ENCODE peak calls at places on chromosome 22, in nine cellular contexts. One of them, this sample, is unnamed.

GRCh38 chr22:25172153-25172552 is 27.5 kb upstream of the CRYBB3 start:
- DNase-seq in adrenal gland: no peak
- DNase-seq in GM12878: no peak
- DNase-seq in Peyer's patch: no peak
- DNase-seq in esophagus squamous epithelium: no peak
- DNase-seq in spleen: no peak
- DNase-seq in thyroid gland: peak
- DNase-seq in NB4: peak
- DNase-seq in HCT116: peak
- DNase-seq in this sample: peak

GRCh38 chr22:46023558-46023981 is 46.6 kb upstream of the WNT7B start:
- DNase-seq in adrenal gland: peak
- DNase-seq in GM12878: no peak
- DNase-seq in Peyer's patch: no peak
- DNase-seq in esophagus squamous epithelium: no peak
- DNase-seq in spleen: peak
- DNase-seq in thyroid gland: no peak
- DNase-seq in NB4: no peak
- DNase-seq in HCT116: no peak
- DNase-seq in this sample: peak

GRCh38 chr22:43829904-43830851 is 18.1 kb upstream of the EFCAB6 start:
- DNase-seq in adrenal gland: no peak
- DNase-seq in GM12878: no peak
- DNase-seq in Peyer's patch: no peak
- DNase-seq in esophagus squamous epithelium: no peak
- DNase-seq in spleen: peak
- DNase-seq in thyroid gland: peak
- DNase-seq in NB4: no peak
- DNase-seq in HCT116: no peak
- DNase-seq in this sample: no peak

GRCh38 chr22:45475876-45476514 is 26.7 kb upstream of the FBLN1 start:
- DNase-seq in adrenal gland: no peak
- DNase-seq in GM12878: no peak
- DNase-seq in Peyer's patch: no peak
- DNase-seq in esophagus squamous epithelium: no peak
- DNase-seq in spleen: peak
- DNase-seq in thyroid gland: no peak
- DNase-seq in NB4: peak
- DNase-seq in HCT116: no peak
- DNase-seq in this sample: no peak

GRCh38 chr22:30705710-30706651 is 11.3 kb downstream of the OSBP2 start:
- DNase-seq in adrenal gland: peak
- DNase-seq in GM12878: peak
- DNase-seq in Peyer's patch: no peak
- DNase-seq in esophagus squamous epithelium: no peak
- DNase-seq in spleen: peak
- DNase-seq in thyroid gland: no peak
- DNase-seq in NB4: peak
- DNase-seq in HCT116: peak
- DNase-seq in this sample: peak

GRCh38 chr22:19540394-19540793 is 16.2 kb upstream of the CLDN5 start:
- DNase-seq in adrenal gland: no peak
- DNase-seq in GM12878: no peak
- DNase-seq in Peyer's patch: no peak
- DNase-seq in esophagus squamous epithelium: no peak
- DNase-seq in spleen: no peak
- DNase-seq in thyroid gland: no peak
- DNase-seq in NB4: no peak
- DNase-seq in HCT116: no peak
- DNase-seq in this sample: no peak

GRCh38 chr22:22822106-22822505 is 65.5 kb upstream of the IGLL5 start:
- DNase-seq in adrenal gland: no peak
- DNase-seq in GM12878: no peak
- DNase-seq in Peyer's patch: no peak
- DNase-seq in esophagus squamous epithelium: no peak
- DNase-seq in spleen: peak
- DNase-seq in thyroid gland: no peak
- DNase-seq in NB4: no peak
- DNase-seq in HCT116: no peak
- DNase-seq in this sample: no peak

GRCh38 chr22:43666511-43666910 is 145.6 kb downstream of the EFCAB6 start:
- DNase-seq in adrenal gland: no peak
- DNase-seq in GM12878: no peak
- DNase-seq in Peyer's patch: no peak
- DNase-seq in esophagus squamous epithelium: no peak
- DNase-seq in spleen: no peak
- DNase-seq in thyroid gland: no peak
- DNase-seq in NB4: no peak
- DNase-seq in HCT116: no peak
- DNase-seq in this sample: no peak

GRCh38 chr22:22125579-22126468 is 118.8 kb upstream of the VPREB1 start:
- DNase-seq in adrenal gland: no peak
- DNase-seq in GM12878: no peak
- DNase-seq in Peyer's patch: no peak
- DNase-seq in esophagus squamous epithelium: no peak
- DNase-seq in spleen: no peak
- DNase-seq in thyroid gland: no peak
- DNase-seq in NB4: no peak
- DNase-seq in HCT116: no peak
- DNase-seq in this sample: no peak

GRCh38 chr22:29797351-29797750 is 30.2 kb downstream of the UQCR10 start:
- DNase-seq in adrenal gland: no peak
- DNase-seq in GM12878: peak
- DNase-seq in Peyer's patch: no peak
- DNase-seq in esophagus squamous epithelium: no peak
- DNase-seq in spleen: no peak
- DNase-seq in thyroid gland: no peak
- DNase-seq in NB4: peak
- DNase-seq in HCT116: no peak
- DNase-seq in this sample: no peak

GRCh38 chr22:30541979-30542810 is 4.3 kb downstream of the SEC14L6 start:
- DNase-seq in adrenal gland: peak
- DNase-seq in GM12878: no peak
- DNase-seq in Peyer's patch: no peak
- DNase-seq in esophagus squamous epithelium: no peak
- DNase-seq in spleen: no peak
- DNase-seq in thyroid gland: peak
- DNase-seq in NB4: no peak
- DNase-seq in HCT116: no peak
- DNase-seq in this sample: no peak

GRCh38 chr22:42317691-42318547 is 47.5 kb upstream of the TCF20 start:
- DNase-seq in adrenal gland: no peak
- DNase-seq in GM12878: no peak
- DNase-seq in Peyer's patch: no peak
- DNase-seq in esophagus squamous epithelium: no peak
- DNase-seq in spleen: no peak
- DNase-seq in thyroid gland: peak
- DNase-seq in NB4: no peak
- DNase-seq in HCT116: no peak
- DNase-seq in this sample: peak

GRCh38 chr22:39502109-39502788 is at the start of gene MIEF1:
- DNase-seq in adrenal gland: peak
- DNase-seq in GM12878: peak
- DNase-seq in Peyer's patch: peak
- DNase-seq in esophagus squamous epithelium: peak
- DNase-seq in spleen: peak
- DNase-seq in thyroid gland: peak
- DNase-seq in NB4: peak
- DNase-seq in HCT116: peak
- DNase-seq in this sample: peak

GRCh38 chr22:39503590-39503989 is 1.5 kb downstream of the MIEF1 start:
- DNase-seq in adrenal gland: no peak
- DNase-seq in GM12878: no peak
- DNase-seq in Peyer's patch: no peak
- DNase-seq in esophagus squamous epithelium: no peak
- DNase-seq in spleen: no peak
- DNase-seq in thyroid gland: no peak
- DNase-seq in NB4: no peak
- DNase-seq in HCT116: no peak
- DNase-seq in this sample: no peak

GRCh38 chr22:39501644-39502108 is 414 bp upstream of the MIEF1 start:
- DNase-seq in adrenal gland: no peak
- DNase-seq in GM12878: no peak
- DNase-seq in Peyer's patch: no peak
- DNase-seq in esophagus squamous epithelium: no peak
- DNase-seq in spleen: no peak
- DNase-seq in thyroid gland: no peak
- DNase-seq in NB4: no peak
- DNase-seq in HCT116: no peak
- DNase-seq in this sample: no peak

GRCh38 chr22:39504071-39504470 is 2.0 kb downstream of the MIEF1 start:
- DNase-seq in adrenal gland: no peak
- DNase-seq in GM12878: no peak
- DNase-seq in Peyer's patch: no peak
- DNase-seq in esophagus squamous epithelium: no peak
- DNase-seq in spleen: no peak
- DNase-seq in thyroid gland: no peak
- DNase-seq in NB4: no peak
- DNase-seq in HCT116: no peak
- DNase-seq in this sample: no peak

DNA sequence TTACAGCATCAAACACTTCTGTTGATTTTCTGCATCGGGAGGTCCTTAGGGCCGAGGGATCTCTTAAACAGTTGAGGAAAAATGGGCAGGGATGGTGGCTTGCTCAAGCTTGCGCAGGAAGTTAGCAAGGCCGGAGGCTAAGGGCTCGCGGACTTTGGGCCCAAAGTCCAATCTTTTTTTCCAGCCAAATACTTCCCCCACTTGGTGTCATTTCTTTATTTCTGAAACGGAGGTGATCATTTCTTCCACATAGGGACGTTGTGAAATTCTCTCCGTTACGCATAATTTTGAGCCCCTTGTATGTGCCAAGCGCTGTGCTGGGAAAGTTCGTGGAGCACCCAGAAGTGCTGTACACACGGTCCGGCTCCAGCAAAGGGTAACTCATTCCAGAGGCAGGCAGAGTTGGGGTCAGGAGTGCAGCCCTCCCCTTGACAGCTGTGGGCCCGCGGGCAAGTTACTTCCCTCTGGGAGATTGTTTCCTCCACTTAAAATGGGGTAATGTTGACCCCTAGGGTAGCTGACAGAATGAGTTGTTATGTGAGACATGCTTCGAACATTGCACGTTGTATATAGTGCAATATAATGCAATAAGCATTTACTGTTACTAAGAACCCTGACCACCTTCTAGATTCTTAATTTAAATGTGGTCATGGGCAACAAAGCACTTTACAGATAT is 837 bp downstream of the MIEF1 start:
- DNase-seq in adrenal gland: no peak
- DNase-seq in GM12878: no peak
- DNase-seq in Peyer's patch: no peak
- DNase-seq in esophagus squamous epithelium: no peak
- DNase-seq in spleen: no peak
- DNase-seq in thyroid gland: no peak
- DNase-seq in NB4: peak
- DNase-seq in HCT116: no peak
- DNase-seq in this sample: no peak
- TF ChIP-seq POLR2A in adrenal gland: no peak
- TF ChIP-seq POLR2A in GM12878: no peak
- TF ChIP-seq POLR2A in Peyer's patch: no peak
- TF ChIP-seq POLR2A in esophagus squamous epithelium: no peak
- TF ChIP-seq POLR2A in spleen: no peak
- TF ChIP-seq POLR2A in thyroid gland: no peak
- TF ChIP-seq POLR2A in NB4: no peak
- TF ChIP-seq POLR2A in HCT116: no peak
- TF ChIP-seq POLR2A in this sample: no peak

GRCh38 chr22:38435010-38435409 is 20.0 kb downstream of the KCNJ4 start:
- DNase-seq in adrenal gland: no peak
- DNase-seq in GM12878: no peak
- DNase-seq in Peyer's patch: no peak
- DNase-seq in esophagus squamous epithelium: no peak
- DNase-seq in spleen: no peak
- DNase-seq in thyroid gland: no peak
- DNase-seq in NB4: peak
- DNase-seq in HCT116: no peak
- DNase-seq in this sample: no peak
- TF ChIP-seq CTCF in adrenal gland: no peak
- TF ChIP-seq CTCF in GM12878: no peak
- TF ChIP-seq CTCF in Peyer's patch: no peak
- TF ChIP-seq CTCF in esophagus squamous epithelium: no peak
- TF ChIP-seq CTCF in spleen: no peak
- TF ChIP-seq CTCF in thyroid gland: no peak
- TF ChIP-seq CTCF in NB4: peak
- TF ChIP-seq CTCF in HCT116: no peak
- TF ChIP-seq CTCF in this sample: no peak

DNA sequence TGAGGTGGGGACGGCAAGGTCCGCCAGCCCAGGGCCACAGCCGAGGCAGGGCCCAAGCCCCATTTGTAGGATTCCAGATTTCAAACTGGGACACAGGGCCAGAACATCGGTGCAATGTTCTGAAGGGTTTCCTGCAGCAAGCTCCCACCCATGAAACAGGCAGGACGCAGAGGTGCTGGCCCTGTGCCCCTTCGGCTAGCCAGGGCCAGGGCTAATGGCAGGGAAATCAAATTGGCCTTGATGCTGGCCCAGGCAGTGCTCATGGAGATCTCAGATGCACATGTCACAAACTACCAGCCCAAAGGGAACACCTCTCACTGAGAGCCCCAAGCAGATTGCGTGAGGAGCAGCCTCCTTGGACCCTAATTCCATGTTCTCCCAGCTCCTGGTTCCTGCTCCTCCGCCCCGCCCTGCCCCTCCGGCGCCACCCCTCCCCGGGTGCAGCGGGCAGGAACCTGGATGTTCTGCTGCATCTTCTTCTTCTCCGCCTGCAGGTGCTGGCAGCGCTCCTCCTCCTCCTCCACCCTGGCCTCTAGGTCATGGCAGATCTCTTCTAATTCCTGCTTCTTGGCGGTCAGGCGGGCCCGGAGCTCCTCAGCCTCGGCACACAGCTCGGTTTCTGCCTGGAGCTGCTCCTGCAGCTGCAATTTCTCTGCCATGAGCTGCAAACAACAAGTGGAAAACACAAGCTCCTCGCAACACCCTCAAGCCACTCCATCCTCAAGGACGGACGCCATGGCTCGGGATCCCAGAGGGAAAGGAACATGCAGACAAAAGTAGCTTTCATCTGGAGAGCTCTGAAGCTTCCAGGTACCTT is 47.7 kb downstream of the APOL1 start:
- DNase-seq in adrenal gland: no peak
- DNase-seq in GM12878: no peak
- DNase-seq in Peyer's patch: no peak
- DNase-seq in esophagus squamous epithelium: no peak
- DNase-seq in spleen: no peak
- DNase-seq in thyroid gland: no peak
- DNase-seq in NB4: no peak
- DNase-seq in HCT116: no peak
- DNase-seq in this sample: no peak
- TF ChIP-seq POLR2A in adrenal gland: no peak
- TF ChIP-seq POLR2A in GM12878: no peak
- TF ChIP-seq POLR2A in Peyer's patch: no peak
- TF ChIP-seq POLR2A in esophagus squamous epithelium: no peak
- TF ChIP-seq POLR2A in spleen: no peak
- TF ChIP-seq POLR2A in thyroid gland: no peak
- TF ChIP-seq POLR2A in NB4: no peak
- TF ChIP-seq POLR2A in HCT116: no peak
- TF ChIP-seq POLR2A in this sample: no peak

DNA sequence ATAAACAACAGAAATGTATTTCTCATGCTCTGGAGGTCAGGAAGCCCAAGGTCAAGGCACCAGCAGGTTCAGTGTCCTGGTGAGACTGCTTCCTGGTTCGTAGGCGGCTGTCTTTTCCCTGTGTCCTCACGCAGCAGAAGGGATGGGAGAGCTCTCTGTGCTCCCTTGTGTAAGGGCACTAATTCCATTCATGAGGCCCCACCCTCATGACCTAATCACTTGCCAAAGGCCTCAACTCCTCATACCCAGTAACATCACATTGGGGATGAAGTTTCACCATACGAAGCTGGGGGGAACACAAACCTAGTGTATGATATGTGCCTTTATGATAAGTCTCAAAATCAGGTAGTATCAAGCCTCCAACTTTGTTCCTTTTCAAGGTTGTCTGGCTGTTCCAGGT is 38.6 kb upstream of the PANX2 start:
- DNase-seq in adrenal gland: no peak
- DNase-seq in GM12878: no peak
- DNase-seq in Peyer's patch: no peak
- DNase-seq in esophagus squamous epithelium: no peak
- DNase-seq in spleen: no peak
- DNase-seq in thyroid gland: no peak
- DNase-seq in NB4: no peak
- DNase-seq in HCT116: no peak
- DNase-seq in this sample: no peak
- TF ChIP-seq CTCF in adrenal gland: no peak
- TF ChIP-seq CTCF in GM12878: no peak
- TF ChIP-seq CTCF in Peyer's patch: no peak
- TF ChIP-seq CTCF in esophagus squamous epithelium: no peak
- TF ChIP-seq CTCF in spleen: no peak
- TF ChIP-seq CTCF in thyroid gland: no peak
- TF ChIP-seq CTCF in NB4: no peak
- TF ChIP-seq CTCF in HCT116: no peak
- TF ChIP-seq CTCF in this sample: no peak